ENCODE peak calls at places on chromosomes 1 and 21, in six cellular contexts. Z is central memory CD8-positive, alpha-beta T cell; W is kidney tubule cell; R is effector memory CD4-positive, alpha-beta T cell; E is T-cell; B is WTC11. I is an unnamed sample.

GRCh38 chr1:63663301-63663700 is 70.1 kb downstream of the PGM1 start:
- DNase-seq in B (no peak), W (peak; percentile 98), E (no peak), Z (no peak), R (no peak), I (no peak)

GRCh38 chr1:20726107-20726911 is 6.2 kb downstream of the SH2D5 start:
- DNase-seq in Z (no peak), R (no peak), W (no peak), B (no peak), E (no peak), I (no peak)

GRCh38 chr21:44751799-44752636 is 40.6 kb upstream of the TSPEAR start:
- DNase-seq in B (peak; percentile 10), R (no peak), W (no peak), Z (no peak), E (no peak), I (no peak)

GRCh38 chr21:45228171-45228641 is 59.5 kb downstream of the POFUT2 start:
- DNase-seq in R (peak; percentile 49), W (peak; percentile 90), Z (peak; percentile 59), B (no peak), E (peak; percentile 59), I (peak; percentile 59)

GRCh38 chr1:232751393-232752140 is 53.6 kb upstream of the MAP10 start:
- DNase-seq in W (no peak), R (no peak), E (no peak), Z (no peak), B (no peak), I (no peak)

GRCh38 chr1:45586769-45587168 is 2.9 kb downstream of the NASP start:
- DNase-seq in Z (no peak), B (no peak), E (no peak), R (no peak), W (no peak), I (no peak)

GRCh38 chr1:216475659-216476276 is 52.5 kb upstream of the USH2A start:
- DNase-seq in E (no peak), R (no peak), Z (no peak), B (no peak), W (no peak), I (no peak)

GRCh38 chr1:241167121-241167619 is 189.8 kb downstream of the RGS7 start:
- DNase-seq in B (no peak), E (no peak), R (no peak), Z (no peak), W (no peak), I (no peak)

GRCh38 chr1:109274533-109275476 is 8.1 kb downstream of the PSRC1 start:
- DNase-seq in W (peak; percentile 91), E (no peak), B (no peak), Z (no peak), R (no peak), I (no peak)

GRCh38 chr1:240073097-240073496 is 18.6 kb upstream of the FMN2 start:
- DNase-seq in Z (no peak), R (no peak), W (no peak), B (no peak), E (no peak), I (no peak)

GRCh38 chr1:178052650-178053461 is 41.0 kb upstream of the RASAL2 start:
- DNase-seq in Z (no peak), B (no peak), E (no peak), R (no peak), W (peak; percentile 76), I (no peak)

GRCh38 chr21:46562964-46563607 is 41.8 kb downstream of the S100B start:
- DNase-seq in Z (no peak), B (no peak), W (peak; percentile 57), E (no peak), R (no peak), I (no peak)